ENCODE peak calls at places on chromosome 12, in six cellular contexts. U is right atrium auricular region, S is ovary, I is fibroblast of lung, O is tibial nerve, G is cardiac fibroblast. W is an unnamed sample.
A peak's percentile ranks its signal among the peaks of the same experiment; 100 is the strongest.

GRCh38 chr12:124625867-124626675 is 58.7 kb upstream of the NCOR2 start:
- DNase-seq in U (peak; percentile 96), S (peak; percentile 77), I (peak; percentile 85), O (peak; percentile 88), G (peak; percentile 89), W (no peak)

GRCh38 chr12:77893918-77894317 is 63.2 kb downstream of the NAV3 start:
- DNase-seq in U (no peak), S (no peak), I (peak; percentile 35), O (no peak), G (peak; percentile 34), W (peak; percentile 4)

GRCh38 chr12:57459750-57460400 is at the start of gene GLI1:
- DNase-seq in U (no peak), S (peak; percentile 65), I (peak; percentile 46), O (peak; percentile 41), G (no peak), W (no peak)

GRCh38 chr12:120719072-120719471 is 6.6 kb upstream of the ACADS start:
- DNase-seq in U (no peak), S (no peak), I (no peak), O (no peak), G (no peak), W (no peak)

GRCh38 chr12:91877022-91877421 is 268.6 kb downstream of the BTG1 start:
- DNase-seq in U (no peak), S (no peak), I (peak; percentile 41), O (peak; percentile 36), G (peak; percentile 76), W (peak; percentile 6)

GRCh38 chr12:50057000-50057841 is at the start of gene ASIC1:
- DNase-seq in U (no peak), S (peak; percentile 85), I (peak; percentile 70), O (peak; percentile 43), G (peak; percentile 63), W (no peak)

GRCh38 chr12:95538002-95538401 is 13.3 kb downstream of the USP44 start:
- DNase-seq in U (no peak), S (no peak), I (no peak), O (no peak), G (no peak), W (no peak)

GRCh38 chr12:52042706-52043385 is 8.4 kb upstream of the NR4A1 start:
- DNase-seq in U (no peak), S (peak; percentile 70), I (no peak), O (no peak), G (no peak), W (no peak)

GRCh38 chr12:12533238-12533829 is 29.3 kb downstream of the DUSP16 start:
- DNase-seq in U (no peak), S (peak; percentile 76), I (no peak), O (no peak), G (no peak), W (no peak)

GRCh38 chr12:69779928-69780327 is 41.3 kb downstream of the RAB3IP start:
- DNase-seq in U (no peak), S (no peak), I (peak; percentile 49), O (no peak), G (peak; percentile 75), W (peak; percentile 20)

GRCh38 chr12:3300833-3301401 is 190.1 kb upstream of the PRMT8 start:
- DNase-seq in U (no peak), S (no peak), I (no peak), O (no peak), G (no peak), W (no peak)

GRCh38 chr12:130382818-130383217 is 45.1 kb downstream of the PIWIL1 start:
- DNase-seq in U (no peak), S (no peak), I (no peak), O (no peak), G (no peak), W (no peak)

GRCh38 chr12:53097207-53097563 is 282 bp upstream of the IGFBP6 start:
- DNase-seq in U (no peak), S (peak; percentile 75), I (peak; percentile 55), O (no peak), G (peak; percentile 43), W (no peak)

DNA sequence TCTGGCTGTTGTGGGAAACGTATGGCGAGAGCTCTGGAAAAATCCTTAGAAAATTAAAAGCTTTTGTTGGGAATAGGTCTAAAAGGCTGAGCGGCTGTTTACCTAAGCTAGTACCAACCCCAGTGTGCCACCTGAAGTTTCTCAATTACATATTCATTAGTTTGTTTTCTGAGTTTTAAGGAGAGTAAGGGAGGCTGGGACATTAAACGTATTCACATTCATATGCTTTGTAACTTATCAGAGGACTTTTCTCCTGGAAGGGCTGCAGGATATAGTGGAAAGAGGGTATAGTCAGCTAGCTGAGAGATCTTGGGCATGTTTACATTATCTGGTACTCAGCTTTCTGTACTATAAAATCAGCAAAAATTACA is 1.5 kb upstream of the PAWR start:
- DNase-seq in U (no peak), S (no peak), I (peak; percentile 20), O (no peak), G (no peak), W (no peak)
- H3K4me3 ChIP-seq in U (no peak overlapping the region), S (no peak overlapping the region), I (no peak overlapping the region), O (no peak overlapping the region), G (peak overlapping the region; percentile 75), W (peak overlapping the region; percentile 83)

GRCh38 chr12:6751767-6752166 is 1.2 kb downstream of the MLF2 start:
- DNase-seq in U (no peak), S (no peak), I (no peak), O (no peak), G (no peak), W (no peak)

GRCh38 chr12:6754406-6754805 is 1.5 kb upstream of the MLF2 start:
- DNase-seq in U (no peak), S (no peak), I (no peak), O (no peak), G (no peak), W (no peak)

GRCh38 chr12:6752931-6753771 is at the start of gene MLF2:
- DNase-seq in U (peak; percentile 99), S (peak; percentile 99), I (peak; percentile 99), O (peak; percentile 96), G (peak; percentile 100), W (peak; percentile 98)

GRCh38 chr12:6752181-6752930 is 585 bp downstream of the MLF2 start:
- DNase-seq in U (peak; percentile 60), S (no peak), I (peak; percentile 61), O (no peak), G (peak; percentile 54), W (no peak)

GRCh38 chr12:6753772-6754356 is 923 bp upstream of the MLF2 start:
- DNase-seq in U (no peak), S (no peak), I (no peak), O (no peak), G (no peak), W (no peak)
- H3K4me3 ChIP-seq in U (no peak overlapping the region), S (no peak overlapping the region), I (no peak overlapping the region), O (no peak overlapping the region), G (no peak overlapping the region), W (peak overlapping the region; percentile 91)

DNA sequence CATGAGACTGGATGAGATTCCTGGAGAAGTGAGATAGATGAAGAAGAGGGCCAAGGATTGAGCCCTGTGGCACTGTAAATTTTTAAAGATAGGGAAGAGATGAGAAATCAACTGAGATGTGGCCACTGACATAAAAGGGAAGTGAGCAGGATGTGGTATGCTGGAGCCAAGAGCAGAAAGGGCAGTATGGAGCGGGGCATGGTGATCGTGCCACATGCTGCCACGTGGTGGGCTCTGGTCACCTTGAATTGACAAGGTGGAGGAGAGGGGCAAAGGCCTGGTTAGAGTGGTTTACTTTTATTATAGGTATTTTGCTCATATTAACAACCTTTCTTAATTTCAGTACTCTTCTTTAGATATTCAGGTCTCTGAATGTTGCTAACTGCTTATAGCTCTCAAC is 257.9 kb downstream of the NEDD1 start:
- DNase-seq in U (no peak), S (no peak), I (no peak), O (no peak), G (no peak), W (no peak)
- H3K4me3 ChIP-seq in U (no peak overlapping the region), S (no peak overlapping the region), I (no peak overlapping the region), O (no peak overlapping the region), G (no peak overlapping the region), W (no peak overlapping the region)

GRCh38 chr12:89347325-89347829 is 4.9 kb downstream of the DUSP6 start:
- DNase-seq in U (no peak), S (no peak), I (no peak), O (no peak), G (no peak), W (no peak)
- H3K4me3 ChIP-seq in U (no peak overlapping the region), S (no peak overlapping the region), I (no peak overlapping the region), O (no peak overlapping the region), G (no peak overlapping the region), W (peak overlapping the region; percentile 82)

GRCh38 chr12:105696-106095 is 39.1 kb downstream of the IQSEC3 start:
- DNase-seq in U (no peak), S (no peak), I (no peak), O (no peak), G (no peak), W (no peak)

GRCh38 chr12:104573-105081 is 38.1 kb downstream of the IQSEC3 start:
- DNase-seq in U (no peak), S (peak; percentile 46), I (no peak), O (no peak), G (no peak), W (no peak)

GRCh38 chr12:101969-102878 is 35.7 kb downstream of the IQSEC3 start:
- DNase-seq in U (no peak), S (no peak), I (no peak), O (no peak), G (peak; percentile 3), W (no peak)

GRCh38 chr12:103169-103981 is 36.8 kb downstream of the IQSEC3 start:
- DNase-seq in U (no peak), S (no peak), I (no peak), O (no peak), G (no peak), W (no peak)

DNA sequence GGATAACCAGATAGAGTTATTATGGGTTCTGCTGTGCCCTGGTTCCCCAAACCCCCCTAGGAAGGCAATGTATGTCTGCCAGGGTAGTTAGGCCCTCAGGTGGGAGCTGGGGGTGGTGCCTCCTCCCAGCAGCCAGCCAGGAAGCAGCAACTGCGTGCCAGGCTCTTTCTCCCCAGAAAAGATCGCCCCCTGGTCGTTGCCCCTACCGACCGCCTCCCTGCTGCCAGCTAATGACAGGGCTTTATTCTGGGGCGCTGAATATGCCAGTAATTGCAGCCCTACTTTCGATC is 36.3 kb downstream of the IQSEC3 start:
- DNase-seq in U (no peak), S (no peak), I (no peak), O (no peak), G (no peak), W (no peak)
- H3K4me3 ChIP-seq in U (no peak overlapping the region), S (no peak overlapping the region), I (no peak overlapping the region), O (no peak overlapping the region), G (no peak overlapping the region), W (no peak overlapping the region)